ENCODE peak calls at places on chromosomes 6 and 20, in ten cellular contexts. One of them, this sample, is unnamed.

GRCh38 chr20:17867546-17867945 is 101.0 kb downstream of the SNX5 start:
- DNase-seq in anterior cingulate cortex: no peak
- DNase-seq in AML-193: no peak
- DNase-seq in HFFc6: no peak
- DNase-seq in aorta: no peak
- DNase-seq in fibroblast of lung: no peak
- DNase-seq in body of pancreas: no peak
- DNase-seq in effector CD4-positive, alpha-beta T cell: no peak
- DNase-seq in osteocyte: no peak
- DNase-seq in right cardiac atrium: no peak
- DNase-seq in this sample: no peak

GRCh38 chr20:57451356-57451755 is 60.2 kb downstream of the RBM38 start:
- DNase-seq in anterior cingulate cortex: no peak
- DNase-seq in AML-193: no peak
- DNase-seq in HFFc6: no peak
- DNase-seq in aorta: no peak
- DNase-seq in fibroblast of lung: no peak
- DNase-seq in body of pancreas: no peak
- DNase-seq in effector CD4-positive, alpha-beta T cell: no peak
- DNase-seq in osteocyte: no peak
- DNase-seq in right cardiac atrium: no peak
- DNase-seq in this sample: no peak

GRCh38 chr6:109165392-109165964 is 70.2 kb downstream of the CEP57L1 start:
- DNase-seq in anterior cingulate cortex: no peak
- DNase-seq in AML-193: no peak
- DNase-seq in HFFc6: peak
- DNase-seq in aorta: no peak
- DNase-seq in fibroblast of lung: peak
- DNase-seq in body of pancreas: no peak
- DNase-seq in effector CD4-positive, alpha-beta T cell: no peak
- DNase-seq in osteocyte: no peak
- DNase-seq in right cardiac atrium: peak
- DNase-seq in this sample: no peak

GRCh38 chr20:50153500-50154377 is at the start of gene PEDS1:
- DNase-seq in anterior cingulate cortex: peak
- DNase-seq in AML-193: peak
- DNase-seq in HFFc6: peak
- DNase-seq in aorta: peak
- DNase-seq in fibroblast of lung: peak
- DNase-seq in body of pancreas: peak
- DNase-seq in effector CD4-positive, alpha-beta T cell: peak
- DNase-seq in osteocyte: peak
- DNase-seq in right cardiac atrium: peak
- DNase-seq in this sample: peak

GRCh38 chr6:132275253-132275970 is 125.9 kb downstream of the MOXD1 start:
- DNase-seq in anterior cingulate cortex: no peak
- DNase-seq in AML-193: no peak
- DNase-seq in HFFc6: no peak
- DNase-seq in aorta: no peak
- DNase-seq in fibroblast of lung: no peak
- DNase-seq in body of pancreas: no peak
- DNase-seq in effector CD4-positive, alpha-beta T cell: no peak
- DNase-seq in osteocyte: no peak
- DNase-seq in right cardiac atrium: no peak
- DNase-seq in this sample: no peak

GRCh38 chr6:54196905-54197304 is 85.7 kb downstream of the MLIP start:
- DNase-seq in anterior cingulate cortex: no peak
- DNase-seq in AML-193: no peak
- DNase-seq in HFFc6: no peak
- DNase-seq in aorta: no peak
- DNase-seq in fibroblast of lung: no peak
- DNase-seq in body of pancreas: no peak
- DNase-seq in effector CD4-positive, alpha-beta T cell: no peak
- DNase-seq in osteocyte: no peak
- DNase-seq in right cardiac atrium: no peak
- DNase-seq in this sample: no peak

GRCh38 chr20:745683-746301 is 22.5 kb downstream of the SLC52A3 start:
- DNase-seq in anterior cingulate cortex: no peak
- DNase-seq in AML-193: no peak
- DNase-seq in HFFc6: no peak
- DNase-seq in aorta: no peak
- DNase-seq in fibroblast of lung: no peak
- DNase-seq in body of pancreas: no peak
- DNase-seq in effector CD4-positive, alpha-beta T cell: no peak
- DNase-seq in osteocyte: no peak
- DNase-seq in right cardiac atrium: no peak
- DNase-seq in this sample: no peak

GRCh38 chr6:134714113-134714512 is 235.8 kb downstream of the ALDH8A1 start:
- DNase-seq in anterior cingulate cortex: no peak
- DNase-seq in AML-193: no peak
- DNase-seq in HFFc6: no peak
- DNase-seq in aorta: no peak
- DNase-seq in fibroblast of lung: no peak
- DNase-seq in body of pancreas: no peak
- DNase-seq in effector CD4-positive, alpha-beta T cell: no peak
- DNase-seq in osteocyte: no peak
- DNase-seq in right cardiac atrium: no peak
- DNase-seq in this sample: no peak

GRCh38 chr20:19814241-19814640 is 56.2 kb downstream of the RIN2 start:
- DNase-seq in anterior cingulate cortex: no peak
- DNase-seq in AML-193: no peak
- DNase-seq in HFFc6: no peak
- DNase-seq in aorta: no peak
- DNase-seq in fibroblast of lung: no peak
- DNase-seq in body of pancreas: no peak
- DNase-seq in effector CD4-positive, alpha-beta T cell: no peak
- DNase-seq in osteocyte: no peak
- DNase-seq in right cardiac atrium: no peak
- DNase-seq in this sample: no peak

GRCh38 chr6:149231786-149232185 is 85.7 kb upstream of the TAB2 start:
- DNase-seq in anterior cingulate cortex: no peak
- DNase-seq in AML-193: no peak
- DNase-seq in HFFc6: no peak
- DNase-seq in aorta: no peak
- DNase-seq in fibroblast of lung: no peak
- DNase-seq in body of pancreas: no peak
- DNase-seq in effector CD4-positive, alpha-beta T cell: no peak
- DNase-seq in osteocyte: no peak
- DNase-seq in right cardiac atrium: no peak
- DNase-seq in this sample: no peak

GRCh38 chr6:166815629-166816028 is 140.7 kb downstream of the RNASET2 start:
- DNase-seq in anterior cingulate cortex: no peak
- DNase-seq in AML-193: no peak
- DNase-seq in HFFc6: no peak
- DNase-seq in aorta: no peak
- DNase-seq in fibroblast of lung: peak
- DNase-seq in body of pancreas: no peak
- DNase-seq in effector CD4-positive, alpha-beta T cell: no peak
- DNase-seq in osteocyte: no peak
- DNase-seq in right cardiac atrium: no peak
- DNase-seq in this sample: no peak

GRCh38 chr6:34128045-34128444 is 17.8 kb downstream of the GRM4 start:
- DNase-seq in anterior cingulate cortex: no peak
- DNase-seq in AML-193: no peak
- DNase-seq in HFFc6: no peak
- DNase-seq in aorta: no peak
- DNase-seq in fibroblast of lung: no peak
- DNase-seq in body of pancreas: no peak
- DNase-seq in effector CD4-positive, alpha-beta T cell: no peak
- DNase-seq in osteocyte: no peak
- DNase-seq in right cardiac atrium: no peak
- DNase-seq in this sample: no peak

GRCh38 chr20:57211949-57212889 is 54.2 kb downstream of the BMP7 start:
- DNase-seq in anterior cingulate cortex: peak
- DNase-seq in AML-193: no peak
- DNase-seq in HFFc6: peak
- DNase-seq in aorta: peak
- DNase-seq in fibroblast of lung: peak
- DNase-seq in body of pancreas: peak
- DNase-seq in effector CD4-positive, alpha-beta T cell: no peak
- DNase-seq in osteocyte: no peak
- DNase-seq in right cardiac atrium: peak
- DNase-seq in this sample: peak

GRCh38 chr20:11544029-11544678 is 373.5 kb upstream of the BTBD3 start:
- DNase-seq in anterior cingulate cortex: no peak
- DNase-seq in AML-193: peak
- DNase-seq in HFFc6: peak
- DNase-seq in aorta: no peak
- DNase-seq in fibroblast of lung: peak
- DNase-seq in body of pancreas: peak
- DNase-seq in effector CD4-positive, alpha-beta T cell: no peak
- DNase-seq in osteocyte: no peak
- DNase-seq in right cardiac atrium: no peak
- DNase-seq in this sample: peak

GRCh38 chr20:19835533-19836222 is 77.6 kb downstream of the RIN2 start:
- DNase-seq in anterior cingulate cortex: peak
- DNase-seq in AML-193: no peak
- DNase-seq in HFFc6: no peak
- DNase-seq in aorta: no peak
- DNase-seq in fibroblast of lung: no peak
- DNase-seq in body of pancreas: no peak
- DNase-seq in effector CD4-positive, alpha-beta T cell: no peak
- DNase-seq in osteocyte: no peak
- DNase-seq in right cardiac atrium: no peak
- DNase-seq in this sample: no peak

GRCh38 chr6:34490390-34491090 is 24.7 kb downstream of the PACSIN1 start:
- DNase-seq in anterior cingulate cortex: no peak
- DNase-seq in AML-193: no peak
- DNase-seq in HFFc6: no peak
- DNase-seq in aorta: peak
- DNase-seq in fibroblast of lung: no peak
- DNase-seq in body of pancreas: no peak
- DNase-seq in effector CD4-positive, alpha-beta T cell: no peak
- DNase-seq in osteocyte: no peak
- DNase-seq in right cardiac atrium: no peak
- DNase-seq in this sample: no peak

GRCh38 chr20:1185781-1186334 is 1.1 kb upstream of the TMEM74B start:
- DNase-seq in anterior cingulate cortex: no peak
- DNase-seq in AML-193: peak
- DNase-seq in HFFc6: peak
- DNase-seq in aorta: no peak
- DNase-seq in fibroblast of lung: peak
- DNase-seq in body of pancreas: peak
- DNase-seq in effector CD4-positive, alpha-beta T cell: peak
- DNase-seq in osteocyte: no peak
- DNase-seq in right cardiac atrium: peak
- DNase-seq in this sample: no peak

GRCh38 chr6:37048851-37049734 is 43.6 kb downstream of the FGD2 start:
- DNase-seq in anterior cingulate cortex: no peak
- DNase-seq in AML-193: no peak
- DNase-seq in HFFc6: peak
- DNase-seq in aorta: no peak
- DNase-seq in fibroblast of lung: peak
- DNase-seq in body of pancreas: peak
- DNase-seq in effector CD4-positive, alpha-beta T cell: peak
- DNase-seq in osteocyte: no peak
- DNase-seq in right cardiac atrium: peak
- DNase-seq in this sample: peak

GRCh38 chr20:24472426-24472825 is 3.0 kb downstream of the SYNDIG1 start:
- DNase-seq in anterior cingulate cortex: no peak
- DNase-seq in AML-193: no peak
- DNase-seq in HFFc6: no peak
- DNase-seq in aorta: no peak
- DNase-seq in fibroblast of lung: no peak
- DNase-seq in body of pancreas: no peak
- DNase-seq in effector CD4-positive, alpha-beta T cell: no peak
- DNase-seq in osteocyte: no peak
- DNase-seq in right cardiac atrium: no peak
- DNase-seq in this sample: no peak

GRCh38 chr6:119207973-119208725 is 129.7 kb upstream of the FAM184A start:
- DNase-seq in anterior cingulate cortex: no peak
- DNase-seq in AML-193: no peak
- DNase-seq in HFFc6: no peak
- DNase-seq in aorta: no peak
- DNase-seq in fibroblast of lung: peak
- DNase-seq in body of pancreas: no peak
- DNase-seq in effector CD4-positive, alpha-beta T cell: no peak
- DNase-seq in osteocyte: no peak
- DNase-seq in right cardiac atrium: no peak
- DNase-seq in this sample: no peak

GRCh38 chr20:61997372-61997771 is 68.3 kb downstream of the TAF4 start:
- DNase-seq in anterior cingulate cortex: no peak
- DNase-seq in AML-193: no peak
- DNase-seq in HFFc6: no peak
- DNase-seq in aorta: no peak
- DNase-seq in fibroblast of lung: no peak
- DNase-seq in body of pancreas: no peak
- DNase-seq in effector CD4-positive, alpha-beta T cell: no peak
- DNase-seq in osteocyte: no peak
- DNase-seq in right cardiac atrium: no peak
- DNase-seq in this sample: no peak

GRCh38 chr20:6231551-6231950 is 108.7 kb upstream of the FERMT1 start:
- DNase-seq in anterior cingulate cortex: no peak
- DNase-seq in AML-193: no peak
- DNase-seq in HFFc6: no peak
- DNase-seq in aorta: no peak
- DNase-seq in fibroblast of lung: peak
- DNase-seq in body of pancreas: no peak
- DNase-seq in effector CD4-positive, alpha-beta T cell: no peak
- DNase-seq in osteocyte: no peak
- DNase-seq in right cardiac atrium: no peak
- DNase-seq in this sample: no peak

GRCh38 chr6:25343984-25344383 is 64.8 kb downstream of the CARMIL1 start:
- DNase-seq in anterior cingulate cortex: no peak
- DNase-seq in AML-193: no peak
- DNase-seq in HFFc6: no peak
- DNase-seq in aorta: no peak
- DNase-seq in fibroblast of lung: no peak
- DNase-seq in body of pancreas: no peak
- DNase-seq in effector CD4-positive, alpha-beta T cell: no peak
- DNase-seq in osteocyte: no peak
- DNase-seq in right cardiac atrium: no peak
- DNase-seq in this sample: no peak

GRCh38 chr6:6614096-6614964 is 25.8 kb downstream of the LY86 start:
- DNase-seq in anterior cingulate cortex: no peak
- DNase-seq in AML-193: no peak
- DNase-seq in HFFc6: no peak
- DNase-seq in aorta: no peak
- DNase-seq in fibroblast of lung: no peak
- DNase-seq in body of pancreas: no peak
- DNase-seq in effector CD4-positive, alpha-beta T cell: no peak
- DNase-seq in osteocyte: no peak
- DNase-seq in right cardiac atrium: no peak
- DNase-seq in this sample: no peak

GRCh38 chr20:9912858-9913434 is 74.1 kb upstream of the PAK5 start:
- DNase-seq in anterior cingulate cortex: peak
- DNase-seq in AML-193: peak
- DNase-seq in HFFc6: peak
- DNase-seq in aorta: peak
- DNase-seq in fibroblast of lung: peak
- DNase-seq in body of pancreas: peak
- DNase-seq in effector CD4-positive, alpha-beta T cell: peak
- DNase-seq in osteocyte: no peak
- DNase-seq in right cardiac atrium: peak
- DNase-seq in this sample: peak

GRCh38 chr20:20680991-20681508 is 31.4 kb downstream of the RALGAPA2 start:
- DNase-seq in anterior cingulate cortex: no peak
- DNase-seq in AML-193: peak
- DNase-seq in HFFc6: no peak
- DNase-seq in aorta: no peak
- DNase-seq in fibroblast of lung: no peak
- DNase-seq in body of pancreas: no peak
- DNase-seq in effector CD4-positive, alpha-beta T cell: no peak
- DNase-seq in osteocyte: no peak
- DNase-seq in right cardiac atrium: no peak
- DNase-seq in this sample: no peak

GRCh38 chr6:100468966-100469859 is 4.5 kb upstream of the SIM1 start:
- DNase-seq in anterior cingulate cortex: no peak
- DNase-seq in AML-193: no peak
- DNase-seq in HFFc6: no peak
- DNase-seq in aorta: peak
- DNase-seq in fibroblast of lung: no peak
- DNase-seq in body of pancreas: no peak
- DNase-seq in effector CD4-positive, alpha-beta T cell: no peak
- DNase-seq in osteocyte: no peak
- DNase-seq in right cardiac atrium: no peak
- DNase-seq in this sample: no peak

GRCh38 chr6:125781307-125781868 is 9.4 kb upstream of the NCOA7 start:
- DNase-seq in anterior cingulate cortex: no peak
- DNase-seq in AML-193: no peak
- DNase-seq in HFFc6: peak
- DNase-seq in aorta: no peak
- DNase-seq in fibroblast of lung: peak
- DNase-seq in body of pancreas: peak
- DNase-seq in effector CD4-positive, alpha-beta T cell: peak
- DNase-seq in osteocyte: no peak
- DNase-seq in right cardiac atrium: no peak
- DNase-seq in this sample: peak

This sample was measured in RCC 7860.